ENCODE peak calls at places on chromosomes 12 and 14, in five cellular contexts. V is A549, E is ovary, N is fibroblast of mammary gland, G is tibial artery. J is an unnamed sample.

GRCh38 chr14:51925980-51926379 is 63.4 kb upstream of the RTRAF start:
- DNase-seq in V (no peak), E (no peak), N (no peak), G (no peak), J (no peak)

GRCh38 chr14:99872786-99873440 is 79.7 kb downstream of the EML1 start:
- DNase-seq in V (no peak), E (no peak), N (no peak), G (no peak), J (no peak)

GRCh38 chr12:83827860-83828259 is 1084.7 kb downstream of the SLC6A15 start:
- DNase-seq in V (peak; percentile 10), E (no peak), N (peak; percentile 27), G (no peak), J (no peak)

GRCh38 chr12:202081-202731 is 11.8 kb downstream of the SLC6A12 start:
- DNase-seq in V (no peak), E (no peak), N (no peak), G (no peak), J (no peak)

GRCh38 chr12:107328442-107329133 is 235.2 kb upstream of the CRY1 start:
- DNase-seq in V (peak; percentile 49), E (no peak), N (no peak), G (no peak), J (no peak)

GRCh38 chr12:57737467-57738141 is 938 bp downstream of the AGAP2 start:
- DNase-seq in V (no peak), E (no peak), N (no peak), G (no peak), J (no peak)

GRCh38 chr14:44279357-44279756 is 227.7 kb downstream of the FSCB start:
- DNase-seq in V (no peak), E (no peak), N (no peak), G (no peak), J (no peak)

GRCh38 chr12:95553202-95553943 is 2.1 kb upstream of the USP44 start:
- DNase-seq in V (no peak), E (no peak), N (no peak), G (no peak), J (no peak)

GRCh38 chr12:67433393-67434175 is 164.4 kb downstream of the CAND1 start:
- DNase-seq in V (peak; percentile 30), E (no peak), N (peak; percentile 71), G (no peak), J (peak; percentile 37)

GRCh38 chr14:105456736-105457703 is 17.6 kb upstream of the CRIP2 start:
- DNase-seq in V (peak; percentile 35), E (no peak), N (no peak), G (no peak), J (no peak)

GRCh38 chr12:11839093-11839641 is 189.7 kb downstream of the ETV6 start:
- DNase-seq in V (no peak), E (no peak), N (peak; percentile 84), G (no peak), J (no peak)

DNA sequence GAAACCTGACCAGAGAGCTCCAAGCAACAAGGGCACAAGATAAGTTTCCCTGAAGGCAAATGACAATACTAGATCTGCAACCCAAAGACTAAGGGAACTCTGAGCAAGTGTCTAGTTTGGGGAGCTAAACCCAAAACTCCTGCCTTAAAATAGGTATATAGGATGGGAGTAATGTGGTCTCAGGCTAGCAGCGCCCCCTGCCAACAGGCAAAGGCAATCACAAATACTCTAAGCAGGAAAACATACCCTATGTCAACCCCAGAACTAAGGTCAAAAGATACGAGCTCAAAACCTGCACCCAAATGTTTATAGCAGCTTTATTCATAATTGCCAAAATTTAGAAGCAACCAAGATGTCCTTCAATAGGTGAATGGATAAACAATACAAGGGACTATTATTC is 218.8 kb downstream of the ITPR2 start:
- DNase-seq in V (peak; percentile 49), E (peak; percentile 51), N (peak; percentile 35), G (no peak), J (peak; percentile 37)
- TF ChIP-seq CTCF in V (peak; percentile 53), E (no peak), N (peak; percentile 70), G (peak; percentile 38), J (peak; percentile 69)

DNA sequence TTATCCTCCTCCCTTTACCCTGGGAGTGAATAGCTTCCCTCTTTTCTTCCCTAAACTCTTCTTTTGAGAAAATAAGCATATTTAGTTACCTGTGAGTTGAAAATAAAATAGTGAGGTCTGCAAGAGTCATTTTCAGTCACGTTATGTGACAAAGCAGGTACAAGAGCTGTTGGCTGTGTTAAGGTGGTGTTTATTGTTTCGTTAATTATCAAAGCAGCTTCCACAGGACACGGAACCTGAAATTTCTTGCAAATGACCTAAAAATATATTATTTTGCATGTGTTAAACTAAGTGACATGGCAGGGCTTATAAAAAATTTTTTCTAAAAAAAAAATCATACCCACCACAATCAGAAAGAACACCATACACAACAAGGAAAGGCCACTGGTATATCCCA is 8.3 kb downstream of the SLC38A2 start:
- DNase-seq in V (no peak), E (no peak), N (no peak), G (no peak), J (no peak)
- H3K4me3 ChIP-seq in V (peak overlapping the region; percentile 3), E (no peak overlapping the region), N (no peak overlapping the region), G (peak overlapping the region; percentile 88), J (peak overlapping the region; percentile 84)

DNA sequence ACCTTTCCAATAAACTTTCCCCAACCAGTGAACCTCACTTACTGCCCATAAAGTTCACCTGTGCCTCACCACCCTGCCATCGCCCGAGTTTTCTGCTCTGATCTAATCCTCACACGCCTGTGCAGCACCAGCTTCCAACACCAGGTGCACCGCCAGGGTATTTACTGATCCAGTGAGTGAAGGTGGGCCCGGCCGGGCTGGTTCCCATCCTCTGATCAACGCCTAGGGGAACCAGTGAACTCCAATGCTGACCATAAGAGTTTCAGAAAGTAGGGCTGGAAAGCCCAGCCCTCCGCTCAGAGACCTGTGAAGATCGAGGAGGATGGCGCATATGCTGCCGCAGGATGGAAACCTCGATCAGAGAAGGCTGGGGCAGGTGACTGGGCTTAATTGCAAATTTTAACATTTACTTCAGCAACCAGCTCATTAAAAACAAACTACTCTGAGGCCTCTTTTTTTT is 685 bp upstream of the MYL6B start:
- DNase-seq in V (peak; percentile 80), E (peak; percentile 59), N (peak; percentile 24), G (no peak), J (no peak)
- TF ChIP-seq CTCF in V (no peak), E (peak; percentile 38), N (peak; percentile 43), G (peak; percentile 10), J (peak; percentile 33)

DNA sequence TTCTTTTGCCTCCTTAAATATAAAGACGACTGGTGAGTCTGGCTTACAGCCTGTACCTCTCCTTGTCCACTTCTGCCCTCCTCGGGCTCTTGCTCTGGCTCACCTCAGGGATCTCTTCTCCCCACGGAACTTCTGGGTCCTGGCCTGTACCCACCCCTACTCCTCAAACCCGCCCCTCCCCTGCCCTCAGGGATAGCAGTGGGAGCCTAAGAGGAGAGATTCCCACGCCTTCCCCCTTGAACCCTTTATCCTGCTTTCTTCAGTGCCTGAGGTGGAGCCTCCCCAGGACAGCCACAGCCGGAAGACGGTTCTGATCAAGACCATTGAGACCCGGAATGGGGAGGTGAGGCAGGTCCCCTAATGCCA is 2.7 kb downstream of the PRPH start:
- DNase-seq in V (no peak), E (no peak), N (no peak), G (peak; percentile 32), J (no peak)
- H3K4me3 ChIP-seq in V (peak overlapping the region; percentile 52), E (no peak overlapping the region), N (no peak overlapping the region), G (no peak overlapping the region), J (no peak overlapping the region)

DNA sequence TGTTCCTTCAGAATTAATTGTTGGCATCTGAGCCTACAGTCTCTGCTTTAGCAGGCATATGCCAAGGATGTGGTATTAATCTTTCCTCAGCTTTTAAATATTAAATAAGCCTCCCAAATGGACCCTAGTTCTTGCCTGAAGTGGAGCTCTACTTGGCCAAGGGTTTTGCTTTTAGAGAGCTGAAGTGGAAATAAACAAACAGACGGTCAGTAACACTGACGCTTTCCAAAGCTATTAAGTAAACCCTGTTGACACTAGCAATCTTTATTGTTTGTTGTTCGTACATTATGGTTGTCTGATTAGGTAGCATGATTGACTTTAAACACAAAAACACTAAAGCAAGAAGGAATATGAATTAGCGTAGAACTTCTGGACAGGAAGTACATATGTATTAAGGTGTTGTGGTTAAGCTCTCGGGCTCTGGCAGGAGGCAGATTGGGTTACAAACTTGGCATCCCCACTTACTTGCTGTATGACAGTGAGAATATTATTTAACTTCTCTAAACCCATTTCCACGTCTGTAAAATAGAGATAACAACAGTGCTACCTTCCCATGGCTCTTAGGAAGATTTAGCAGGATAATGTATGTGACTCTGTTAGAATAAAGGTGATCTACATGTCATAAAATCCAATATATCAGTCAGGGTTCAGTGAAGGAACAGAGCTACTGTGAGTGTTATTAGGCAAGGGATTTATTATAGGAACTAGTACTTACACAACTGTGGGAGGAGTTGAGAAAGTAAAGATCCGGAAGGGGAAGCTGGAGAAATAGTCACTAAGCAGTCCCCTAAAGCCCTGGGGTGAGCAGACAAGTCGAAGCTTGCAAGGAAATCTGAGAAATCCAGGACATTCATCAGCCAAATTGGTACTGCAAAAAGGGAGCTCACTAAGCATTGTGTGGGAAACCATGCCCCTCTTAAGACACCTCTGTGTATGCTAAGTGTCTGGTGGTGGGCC is 92.2 kb upstream of the ATF7IP start:
- DNase-seq in V (no peak), E (no peak), N (no peak), G (no peak), J (no peak)
- TF ChIP-seq CTCF in V (no peak), E (no peak), N (no peak), G (no peak), J (no peak)

GRCh38 chr12:12890492-12890814 is 909 bp upstream of the GPRC5A start:
- DNase-seq in V (no peak), E (peak; percentile 76), N (no peak), G (peak; percentile 76), J (no peak)
- H3K4me3 ChIP-seq in V (peak overlapping the region; percentile 54), E (peak overlapping the region; percentile 46), N (peak overlapping the region; percentile 58), G (peak overlapping the region; percentile 67), J (peak overlapping the region; percentile 62)